ENCODE peak calls at places on chromosome 21, in four cellular contexts. One of them, this sample, is unnamed.

GRCh38 chr21:44962481-44962966 is 22.7 kb downstream of the SLX9 start:
- DNase-seq in stimulated activated CD8-positive, alpha-beta memory T cell treated with anti-CD3 and anti-CD28 coated beads, Interleukin-15, amount 100 ng/mL, for 24 hours: no peak
- DNase-seq in GM18507: no peak
- DNase-seq in omental fat pad: no peak
- DNase-seq in this sample: no peak

GRCh38 chr21:15841856-15842564 is 112.2 kb downstream of the USP25 start:
- DNase-seq in GM18507: no peak
- DNase-seq in omental fat pad: no peak
- DNase-seq in stimulated activated CD8-positive, alpha-beta memory T cell treated with anti-CD3 and anti-CD28 coated beads, Interleukin-15, amount 100 ng/mL, for 24 hours: no peak
- DNase-seq in this sample: no peak

GRCh38 chr21:17911628-17912027 is 92.5 kb upstream of the C21orf91 start:
- DNase-seq in GM18507: no peak
- DNase-seq in omental fat pad: no peak
- DNase-seq in stimulated activated CD8-positive, alpha-beta memory T cell treated with anti-CD3 and anti-CD28 coated beads, Interleukin-15, amount 100 ng/mL, for 24 hours: no peak
- DNase-seq in this sample: no peak

GRCh38 chr21:34992736-34993135 is 56.4 kb downstream of the RUNX1 start:
- DNase-seq in omental fat pad: peak; percentile 48
- DNase-seq in stimulated activated CD8-positive, alpha-beta memory T cell treated with anti-CD3 and anti-CD28 coated beads, Interleukin-15, amount 100 ng/mL, for 24 hours: no peak
- DNase-seq in GM18507: no peak
- DNase-seq in this sample: no peak

GRCh38 chr21:39660596-39660995 is 47.9 kb downstream of the B3GALT5 start:
- DNase-seq in stimulated activated CD8-positive, alpha-beta memory T cell treated with anti-CD3 and anti-CD28 coated beads, Interleukin-15, amount 100 ng/mL, for 24 hours: no peak
- DNase-seq in omental fat pad: no peak
- DNase-seq in GM18507: no peak
- DNase-seq in this sample: peak; percentile 71

GRCh38 chr21:44006017-44006624 is 6.0 kb upstream of the TRAPPC10 start:
- DNase-seq in GM18507: no peak
- DNase-seq in stimulated activated CD8-positive, alpha-beta memory T cell treated with anti-CD3 and anti-CD28 coated beads, Interleukin-15, amount 100 ng/mL, for 24 hours: no peak
- DNase-seq in omental fat pad: no peak
- DNase-seq in this sample: no peak

GRCh38 chr21:19995253-19995652 is 1003.0 kb upstream of the NCAM2 start:
- DNase-seq in omental fat pad: no peak
- DNase-seq in stimulated activated CD8-positive, alpha-beta memory T cell treated with anti-CD3 and anti-CD28 coated beads, Interleukin-15, amount 100 ng/mL, for 24 hours: no peak
- DNase-seq in GM18507: no peak
- DNase-seq in this sample: no peak

GRCh38 chr21:42523941-42524340 is 10.3 kb downstream of the SLC37A1 start:
- DNase-seq in stimulated activated CD8-positive, alpha-beta memory T cell treated with anti-CD3 and anti-CD28 coated beads, Interleukin-15, amount 100 ng/mL, for 24 hours: no peak
- DNase-seq in omental fat pad: no peak
- DNase-seq in GM18507: no peak
- DNase-seq in this sample: peak; percentile 62

GRCh38 chr21:34970126-34970525 is 79.0 kb downstream of the RUNX1 start:
- DNase-seq in GM18507: no peak
- DNase-seq in omental fat pad: no peak
- DNase-seq in stimulated activated CD8-positive, alpha-beta memory T cell treated with anti-CD3 and anti-CD28 coated beads, Interleukin-15, amount 100 ng/mL, for 24 hours: no peak
- DNase-seq in this sample: no peak

GRCh38 chr21:44300262-44300959 is 558 bp downstream of the PFKL start:
- DNase-seq in stimulated activated CD8-positive, alpha-beta memory T cell treated with anti-CD3 and anti-CD28 coated beads, Interleukin-15, amount 100 ng/mL, for 24 hours: peak; percentile 29
- DNase-seq in GM18507: peak; percentile 63
- DNase-seq in omental fat pad: no peak
- DNase-seq in this sample: peak; percentile 72

GRCh38 chr21:18951291-18952038 is 547.9 kb upstream of the TMPRSS15 start:
- DNase-seq in GM18507: no peak
- DNase-seq in stimulated activated CD8-positive, alpha-beta memory T cell treated with anti-CD3 and anti-CD28 coated beads, Interleukin-15, amount 100 ng/mL, for 24 hours: no peak
- DNase-seq in omental fat pad: no peak
- DNase-seq in this sample: peak; percentile 85

GRCh38 chr21:37532868-37533780 is 166.6 kb downstream of the DYRK1A start:
- DNase-seq in stimulated activated CD8-positive, alpha-beta memory T cell treated with anti-CD3 and anti-CD28 coated beads, Interleukin-15, amount 100 ng/mL, for 24 hours: no peak
- DNase-seq in GM18507: no peak
- DNase-seq in omental fat pad: no peak
- DNase-seq in this sample: peak; percentile 51

GRCh38 chr21:45876381-45877159 is 105.0 kb upstream of the COL6A1 start:
- DNase-seq in omental fat pad: no peak
- DNase-seq in stimulated activated CD8-positive, alpha-beta memory T cell treated with anti-CD3 and anti-CD28 coated beads, Interleukin-15, amount 100 ng/mL, for 24 hours: no peak
- DNase-seq in GM18507: no peak
- DNase-seq in this sample: no peak

GRCh38 chr21:25639922-25640670 is 1.0 kb downstream of the JAM2 start:
- DNase-seq in GM18507: no peak
- DNase-seq in stimulated activated CD8-positive, alpha-beta memory T cell treated with anti-CD3 and anti-CD28 coated beads, Interleukin-15, amount 100 ng/mL, for 24 hours: no peak
- DNase-seq in omental fat pad: peak; percentile 29
- DNase-seq in this sample: peak; percentile 65

GRCh38 chr21:45998871-45999580 is 17.5 kb downstream of the COL6A1 start:
- DNase-seq in omental fat pad: no peak
- DNase-seq in stimulated activated CD8-positive, alpha-beta memory T cell treated with anti-CD3 and anti-CD28 coated beads, Interleukin-15, amount 100 ng/mL, for 24 hours: no peak
- DNase-seq in GM18507: no peak
- DNase-seq in this sample: no peak

GRCh38 chr21:36045993-36046392 is 14.3 kb downstream of the SETD4 start:
- DNase-seq in stimulated activated CD8-positive, alpha-beta memory T cell treated with anti-CD3 and anti-CD28 coated beads, Interleukin-15, amount 100 ng/mL, for 24 hours: no peak
- DNase-seq in omental fat pad: no peak
- DNase-seq in GM18507: no peak
- DNase-seq in this sample: no peak

GRCh38 chr21:14545906-14546480 is at the start of gene SAMSN1:
- DNase-seq in omental fat pad: no peak
- DNase-seq in stimulated activated CD8-positive, alpha-beta memory T cell treated with anti-CD3 and anti-CD28 coated beads, Interleukin-15, amount 100 ng/mL, for 24 hours: no peak
- DNase-seq in GM18507: peak; percentile 30
- DNase-seq in this sample: no peak

GRCh38 chr21:42520628-42521253 is 7.1 kb downstream of the SLC37A1 start:
- DNase-seq in omental fat pad: no peak
- DNase-seq in GM18507: no peak
- DNase-seq in stimulated activated CD8-positive, alpha-beta memory T cell treated with anti-CD3 and anti-CD28 coated beads, Interleukin-15, amount 100 ng/mL, for 24 hours: no peak
- DNase-seq in this sample: no peak

GRCh38 chr21:45934071-45934470 is 47.5 kb upstream of the COL6A1 start:
- DNase-seq in GM18507: no peak
- DNase-seq in stimulated activated CD8-positive, alpha-beta memory T cell treated with anti-CD3 and anti-CD28 coated beads, Interleukin-15, amount 100 ng/mL, for 24 hours: no peak
- DNase-seq in omental fat pad: no peak
- DNase-seq in this sample: no peak

GRCh38 chr21:17495680-17496079 is 17.2 kb upstream of the CXADR start:
- DNase-seq in stimulated activated CD8-positive, alpha-beta memory T cell treated with anti-CD3 and anti-CD28 coated beads, Interleukin-15, amount 100 ng/mL, for 24 hours: no peak
- DNase-seq in omental fat pad: no peak
- DNase-seq in GM18507: no peak
- DNase-seq in this sample: peak; percentile 93

GRCh38 chr21:45102391-45102932 is 28.1 kb downstream of the ADARB1 start:
- DNase-seq in omental fat pad: no peak
- DNase-seq in stimulated activated CD8-positive, alpha-beta memory T cell treated with anti-CD3 and anti-CD28 coated beads, Interleukin-15, amount 100 ng/mL, for 24 hours: no peak
- DNase-seq in GM18507: no peak
- DNase-seq in this sample: peak; percentile 47

GRCh38 chr21:45747802-45748445 is 104.4 kb downstream of the PCBP3 start:
- DNase-seq in stimulated activated CD8-positive, alpha-beta memory T cell treated with anti-CD3 and anti-CD28 coated beads, Interleukin-15, amount 100 ng/mL, for 24 hours: no peak
- DNase-seq in omental fat pad: no peak
- DNase-seq in GM18507: no peak
- DNase-seq in this sample: peak; percentile 92

GRCh38 chr21:44845418-44846200 is 27.7 kb upstream of the SUMO3 start:
- DNase-seq in omental fat pad: peak; percentile 46
- DNase-seq in stimulated activated CD8-positive, alpha-beta memory T cell treated with anti-CD3 and anti-CD28 coated beads, Interleukin-15, amount 100 ng/mL, for 24 hours: no peak
- DNase-seq in GM18507: peak; percentile 54
- DNase-seq in this sample: peak; percentile 93

GRCh38 chr21:36891692-36892091 is 74.8 kb downstream of the HLCS start:
- DNase-seq in GM18507: no peak
- DNase-seq in stimulated activated CD8-positive, alpha-beta memory T cell treated with anti-CD3 and anti-CD28 coated beads, Interleukin-15, amount 100 ng/mL, for 24 hours: no peak
- DNase-seq in omental fat pad: no peak
- DNase-seq in this sample: peak; percentile 58

GRCh38 chr21:39867198-39867650 is at the start of gene PCP4:
- DNase-seq in stimulated activated CD8-positive, alpha-beta memory T cell treated with anti-CD3 and anti-CD28 coated beads, Interleukin-15, amount 100 ng/mL, for 24 hours: no peak
- DNase-seq in omental fat pad: peak; percentile 26
- DNase-seq in GM18507: no peak
- DNase-seq in this sample: peak; percentile 92

GRCh38 chr21:41653944-41654625 is 112.8 kb downstream of the RIPK4 start:
- DNase-seq in omental fat pad: no peak
- DNase-seq in stimulated activated CD8-positive, alpha-beta memory T cell treated with anti-CD3 and anti-CD28 coated beads, Interleukin-15, amount 100 ng/mL, for 24 hours: no peak
- DNase-seq in GM18507: no peak
- DNase-seq in this sample: no peak

GRCh38 chr21:42646836-42647235 is 6.6 kb upstream of the PDE9A start:
- DNase-seq in omental fat pad: no peak
- DNase-seq in GM18507: no peak
- DNase-seq in stimulated activated CD8-positive, alpha-beta memory T cell treated with anti-CD3 and anti-CD28 coated beads, Interleukin-15, amount 100 ng/mL, for 24 hours: no peak
- DNase-seq in this sample: no peak

GRCh38 chr21:27362249-27362648 is 395.4 kb upstream of the ADAMTS5 start:
- DNase-seq in stimulated activated CD8-positive, alpha-beta memory T cell treated with anti-CD3 and anti-CD28 coated beads, Interleukin-15, amount 100 ng/mL, for 24 hours: no peak
- DNase-seq in omental fat pad: no peak
- DNase-seq in GM18507: no peak
- DNase-seq in this sample: no peak

GRCh38 chr21:16409341-16409740 is 679.6 kb downstream of the USP25 start:
- DNase-seq in GM18507: no peak
- DNase-seq in stimulated activated CD8-positive, alpha-beta memory T cell treated with anti-CD3 and anti-CD28 coated beads, Interleukin-15, amount 100 ng/mL, for 24 hours: no peak
- DNase-seq in omental fat pad: no peak
- DNase-seq in this sample: no peak

GRCh38 chr21:28588997-28589396 is 403.7 kb downstream of the LTN1 start:
- DNase-seq in GM18507: no peak
- DNase-seq in omental fat pad: no peak
- DNase-seq in stimulated activated CD8-positive, alpha-beta memory T cell treated with anti-CD3 and anti-CD28 coated beads, Interleukin-15, amount 100 ng/mL, for 24 hours: no peak
- DNase-seq in this sample: no peak

GRCh38 chr21:17554120-17554519 is 41.3 kb downstream of the CXADR start:
- DNase-seq in GM18507: no peak
- DNase-seq in omental fat pad: no peak
- DNase-seq in stimulated activated CD8-positive, alpha-beta memory T cell treated with anti-CD3 and anti-CD28 coated beads, Interleukin-15, amount 100 ng/mL, for 24 hours: no peak
- DNase-seq in this sample: no peak